ENCODE peak calls at places on chromosomes 12 and 14, in eight cellular contexts. A is pancreas, T is iPS-NIHi11, E is NCI-H510A treated with DMSO at 0.1 percent for 48 hours, U is neural progenitor cell, Z is HT1080, H is anterior cingulate cortex, J is NCI-H82. O is an unnamed sample.
A peak's percentile ranks its signal among the peaks of the same experiment; 100 is the strongest.

GRCh38 chr14:49598479-49599301 is at the start of gene LRR1:
- DNase-seq in H (peak; percentile 68), U (peak; percentile 86), J (peak; percentile 85), Z (peak; percentile 80), A (peak; percentile 84), E (peak; percentile 88), T (peak; percentile 73), O (peak; percentile 55)

GRCh38 chr12:45648070-45648469 is 81.4 kb upstream of the ARID2 start:
- DNase-seq in T (no peak), E (no peak), J (no peak), Z (no peak), H (no peak), A (peak; percentile 19), U (no peak), O (no peak)

GRCh38 chr12:132175496-132176357 is 31.5 kb downstream of the NOC4L start:
- DNase-seq in T (no peak), H (no peak), Z (no peak), E (no peak), J (no peak), U (no peak), A (no peak), O (no peak)

GRCh38 chr12:114869091-114869834 is 185.3 kb upstream of the TBX3 start:
- DNase-seq in H (no peak), Z (no peak), J (peak; percentile 68), U (peak; percentile 24), T (peak; percentile 38), E (peak; percentile 79), A (no peak), O (no peak)

GRCh38 chr12:2795291-2796186 is 769 bp downstream of the FKBP4 start:
- DNase-seq in T (peak; percentile 94), U (peak; percentile 77), E (peak; percentile 38), H (peak; percentile 81), J (peak; percentile 78), Z (peak; percentile 36), A (peak; percentile 67), O (peak; percentile 12)

GRCh38 chr12:116718578-116719454 is 19.1 kb downstream of the SPRING1 start:
- DNase-seq in E (peak; percentile 83), A (no peak), T (no peak), U (no peak), H (no peak), Z (peak; percentile 27), J (no peak), O (peak; percentile 16)

GRCh38 chr12:114555451-114555850 is 128.5 kb downstream of the TBX3 start:
- DNase-seq in Z (no peak), H (no peak), J (no peak), A (no peak), U (no peak), T (no peak), E (peak; percentile 6), O (no peak)

GRCh38 chr14:77565289-77566081 is 51.0 kb downstream of the SPTLC2 start:
- DNase-seq in T (no peak), J (no peak), A (no peak), H (no peak), Z (peak; percentile 15), E (no peak), U (no peak), O (no peak)

GRCh38 chr12:30694971-30695326 is 720 bp downstream of the IPO8 start:
- DNase-seq in E (peak; percentile 23), H (peak; percentile 37), J (peak; percentile 53), A (peak; percentile 65), U (peak; percentile 64), Z (peak; percentile 41), T (peak; percentile 74), O (peak; percentile 30)

GRCh38 chr14:74389980-74390379 is 36.0 kb downstream of the SYNDIG1L start:
- DNase-seq in A (peak; percentile 35), H (no peak), T (no peak), Z (no peak), U (no peak), E (no peak), J (no peak), O (no peak)

GRCh38 chr14:68955164-68955921 is 23.8 kb downstream of the ACTN1 start:
- DNase-seq in J (no peak), E (no peak), T (no peak), H (no peak), A (no peak), Z (no peak), U (no peak), O (no peak)

GRCh38 chr12:32611986-32612385 is 67.1 kb upstream of the DNM1L start:
- DNase-seq in A (no peak), Z (no peak), E (no peak), U (no peak), H (no peak), T (no peak), J (no peak), O (no peak)

GRCh38 chr14:73170686-73171085 is 34.4 kb downstream of the PSEN1 start:
- DNase-seq in U (no peak), A (no peak), H (no peak), T (no peak), J (no peak), E (no peak), Z (no peak), O (no peak)

GRCh38 chr12:107449891-107450290 is 235.7 kb upstream of the PWP1 start:
- DNase-seq in J (no peak), H (no peak), T (no peak), A (no peak), Z (peak; percentile 56), U (no peak), E (no peak), O (no peak)

GRCh38 chr14:60723218-60724079 is 702 bp downstream of the SIX4 start:
- DNase-seq in J (peak; percentile 64), Z (peak; percentile 47), U (peak; percentile 83), T (peak; percentile 26), H (no peak), E (peak; percentile 41), A (peak; percentile 52), O (peak; percentile 6)

GRCh38 chr14:88933203-88933602 is 108.8 kb downstream of the TTC8 start:
- DNase-seq in T (no peak), A (no peak), U (no peak), Z (no peak), H (no peak), J (no peak), E (no peak), O (no peak)

GRCh38 chr14:103185051-103186027 is 62.1 kb downstream of the TNFAIP2 start:
- DNase-seq in Z (peak; percentile 56), H (no peak), A (no peak), J (peak; percentile 52), U (peak; percentile 53), T (peak; percentile 21), E (no peak), O (peak; percentile 11)

GRCh38 chr12:120903382-120903817 is 758 bp downstream of the SPPL3 start:
- DNase-seq in A (peak; percentile 63), Z (peak; percentile 30), J (peak; percentile 48), U (no peak), H (peak; percentile 30), E (peak; percentile 43), T (peak; percentile 62), O (peak; percentile 52)

GRCh38 chr14:37858733-37859132 is 263.3 kb downstream of the TTC6 start:
- DNase-seq in A (no peak), E (no peak), J (no peak), T (no peak), H (no peak), U (no peak), Z (no peak), O (no peak)

GRCh38 chr12:4809013-4809448 is 88.8 kb downstream of the GALNT8 start:
- DNase-seq in Z (no peak), H (no peak), A (no peak), J (peak; percentile 76), U (peak; percentile 79), E (no peak), T (peak; percentile 80), O (no peak)

GRCh38 chr12:101695698-101696097 is 1.7 kb upstream of the CHPT1 start:
- DNase-seq in H (no peak), J (no peak), A (no peak), U (no peak), E (no peak), T (no peak), Z (peak; percentile 29), O (no peak)

GRCh38 chr12:121781751-121782615 is 11.5 kb downstream of the RHOF start:
- DNase-seq in J (peak; percentile 90), E (no peak), T (no peak), A (no peak), Z (peak; percentile 73), H (no peak), U (peak; percentile 46), O (no peak)

GRCh38 chr12:11202811-11203210 is 16.1 kb upstream of the TAS2R42 start:
- DNase-seq in Z (no peak), A (no peak), J (no peak), E (no peak), H (no peak), U (no peak), T (no peak), O (no peak)

GRCh38 chr12:122368361-122369073 is 54.0 kb downstream of the CLIP1 start:
- DNase-seq in T (no peak), H (no peak), A (no peak), Z (peak; percentile 37), E (peak; percentile 45), U (no peak), J (no peak), O (peak; percentile 86)

GRCh38 chr14:75972729-75973480 is 8.9 kb downstream of the TGFB3 start:
- DNase-seq in A (no peak), H (no peak), T (no peak), E (no peak), J (peak; percentile 88), U (no peak), Z (no peak), O (no peak)

GRCh38 chr14:91482278-91483023 is 27.7 kb downstream of the PPP4R3A start:
- DNase-seq in J (no peak), E (no peak), T (no peak), H (no peak), Z (no peak), A (no peak), U (no peak), O (no peak)

GRCh38 chr12:46774011-46774633 is 51.7 kb downstream of the SLC38A4 start:
- DNase-seq in T (no peak), H (no peak), A (no peak), U (no peak), Z (peak; percentile 42), J (no peak), E (no peak), O (no peak)

GRCh38 chr12:50201987-50202521 is 34.9 kb upstream of the CERS5 start:
- DNase-seq in U (no peak), A (peak; percentile 31), T (peak; percentile 58), E (peak; percentile 54), Z (peak; percentile 95), H (no peak), J (no peak), O (peak; percentile 92)

GRCh38 chr14:90005441-90005840 is 49.7 kb downstream of the TDP1 start:
- DNase-seq in Z (no peak), T (no peak), J (no peak), U (no peak), H (no peak), E (no peak), A (no peak), O (no peak)

GRCh38 chr14:35944847-35945246 is 118.7 kb downstream of the BRMS1L start:
- DNase-seq in U (peak; percentile 43), E (peak; percentile 14), Z (peak; percentile 46), H (no peak), A (no peak), T (peak; percentile 84), J (peak; percentile 63), O (peak; percentile 8)

GRCh38 chr12:109715310-109716091 is 1.9 kb downstream of the FAM222A start:
- DNase-seq in H (no peak), U (peak; percentile 69), Z (no peak), J (peak; percentile 90), T (no peak), E (peak; percentile 48), A (no peak), O (no peak)

GRCh38 chr12:116015525-116015924 is 262.0 kb downstream of the MED13L start:
- DNase-seq in E (peak; percentile 69), Z (peak; percentile 29), H (no peak), U (peak; percentile 35), J (peak; percentile 26), T (peak; percentile 20), A (no peak), O (peak; percentile 22)

GRCh38 chr14:101315802-101316296 is 245.4 kb upstream of the DIO3 start:
- DNase-seq in H (no peak), J (no peak), T (no peak), U (no peak), A (peak; percentile 34), E (no peak), Z (peak; percentile 61), O (peak; percentile 5)

GRCh38 chr12:127108360-127109215 is 1158.4 kb upstream of the TMEM132C start:
- DNase-seq in U (peak; percentile 74), A (peak; percentile 56), Z (peak; percentile 62), J (peak; percentile 87), T (no peak), H (peak; percentile 5), E (peak; percentile 76), O (peak; percentile 70)

O was measured in A172.